ENCODE peak calls at places on chromosomes 1 and 21, in six cellular contexts. One of them, this sample, is unnamed.

GRCh38 chr1:94866178-94866822 is 46.1 kb downstream of the SLC44A3 start:
- DNase-seq in cardiac fibroblast: peak; percentile 19
- DNase-seq in NAMALWA: no peak
- DNase-seq in ascending aorta: no peak
- DNase-seq in lower leg skin: no peak
- DNase-seq in effector CD4-positive, alpha-beta T cell: no peak
- DNase-seq in this sample: peak; percentile 60

GRCh38 chr21:43280949-43281633 is 112.3 kb downstream of the CRYAA start:
- DNase-seq in cardiac fibroblast: no peak
- DNase-seq in NAMALWA: peak; percentile 24
- DNase-seq in ascending aorta: no peak
- DNase-seq in lower leg skin: no peak
- DNase-seq in effector CD4-positive, alpha-beta T cell: no peak
- DNase-seq in this sample: no peak

GRCh38 chr1:8303141-8303540 is 14.8 kb upstream of the SLC45A1 start:
- DNase-seq in cardiac fibroblast: no peak
- DNase-seq in NAMALWA: no peak
- DNase-seq in ascending aorta: no peak
- DNase-seq in lower leg skin: no peak
- DNase-seq in effector CD4-positive, alpha-beta T cell: no peak
- DNase-seq in this sample: peak; percentile 46

GRCh38 chr1:65418522-65419185 is 1.8 kb upstream of the LEPR start:
- DNase-seq in cardiac fibroblast: peak; percentile 46
- DNase-seq in NAMALWA: no peak
- DNase-seq in ascending aorta: no peak
- DNase-seq in lower leg skin: no peak
- DNase-seq in effector CD4-positive, alpha-beta T cell: no peak
- DNase-seq in this sample: no peak

GRCh38 chr21:37699024-37699770 is 217.1 kb downstream of the KCNJ6 start:
- DNase-seq in cardiac fibroblast: no peak
- DNase-seq in NAMALWA: no peak
- DNase-seq in ascending aorta: no peak
- DNase-seq in lower leg skin: no peak
- DNase-seq in effector CD4-positive, alpha-beta T cell: no peak
- DNase-seq in this sample: no peak

GRCh38 chr1:79568411-79568810 is 561.9 kb upstream of the ADGRL4 start:
- DNase-seq in cardiac fibroblast: peak; percentile 59
- DNase-seq in NAMALWA: no peak
- DNase-seq in ascending aorta: no peak
- DNase-seq in lower leg skin: no peak
- DNase-seq in effector CD4-positive, alpha-beta T cell: no peak
- DNase-seq in this sample: peak; percentile 20

GRCh38 chr21:42513151-42513984 is at the start of gene SLC37A1:
- DNase-seq in cardiac fibroblast: peak; percentile 18
- DNase-seq in NAMALWA: peak; percentile 38
- DNase-seq in ascending aorta: peak; percentile 73
- DNase-seq in lower leg skin: no peak
- DNase-seq in effector CD4-positive, alpha-beta T cell: no peak
- DNase-seq in this sample: no peak

GRCh38 chr1:25356848-25357247 is 18.7 kb downstream of the TMEM50A start:
- DNase-seq in cardiac fibroblast: peak; percentile 58
- DNase-seq in NAMALWA: no peak
- DNase-seq in ascending aorta: no peak
- DNase-seq in lower leg skin: no peak
- DNase-seq in effector CD4-positive, alpha-beta T cell: no peak
- DNase-seq in this sample: no peak

GRCh38 chr1:186093437-186093836 is 281.6 kb downstream of the TPR start:
- DNase-seq in cardiac fibroblast: peak; percentile 42
- DNase-seq in NAMALWA: no peak
- DNase-seq in ascending aorta: no peak
- DNase-seq in lower leg skin: peak; percentile 30
- DNase-seq in effector CD4-positive, alpha-beta T cell: no peak
- DNase-seq in this sample: peak; percentile 19

GRCh38 chr1:55059302-55060132 is 20.2 kb downstream of the PCSK9 start:
- DNase-seq in cardiac fibroblast: no peak
- DNase-seq in NAMALWA: no peak
- DNase-seq in ascending aorta: peak; percentile 48
- DNase-seq in lower leg skin: no peak
- DNase-seq in effector CD4-positive, alpha-beta T cell: no peak
- DNase-seq in this sample: no peak

GRCh38 chr1:243525085-243525487 is 269.2 kb downstream of the SDCCAG8 start:
- DNase-seq in cardiac fibroblast: peak; percentile 91
- DNase-seq in NAMALWA: no peak
- DNase-seq in ascending aorta: no peak
- DNase-seq in lower leg skin: no peak
- DNase-seq in effector CD4-positive, alpha-beta T cell: no peak
- DNase-seq in this sample: peak; percentile 27

GRCh38 chr1:241847540-241847795 is 536 bp upstream of the EXO1 start:
- DNase-seq in cardiac fibroblast: no peak
- DNase-seq in NAMALWA: no peak
- DNase-seq in ascending aorta: no peak
- DNase-seq in lower leg skin: no peak
- DNase-seq in effector CD4-positive, alpha-beta T cell: no peak
- DNase-seq in this sample: no peak

GRCh38 chr1:17883662-17884395 is 128.7 kb downstream of the ACTL8 start:
- DNase-seq in cardiac fibroblast: no peak
- DNase-seq in NAMALWA: no peak
- DNase-seq in ascending aorta: peak; percentile 11
- DNase-seq in lower leg skin: no peak
- DNase-seq in effector CD4-positive, alpha-beta T cell: no peak
- DNase-seq in this sample: no peak

GRCh38 chr1:51660570-51660969 is 43.7 kb downstream of the OSBPL9 start:
- DNase-seq in cardiac fibroblast: no peak
- DNase-seq in NAMALWA: no peak
- DNase-seq in ascending aorta: no peak
- DNase-seq in lower leg skin: no peak
- DNase-seq in effector CD4-positive, alpha-beta T cell: no peak
- DNase-seq in this sample: no peak

GRCh38 chr1:28195780-28196179 is 19.3 kb upstream of the PTAFR start:
- DNase-seq in cardiac fibroblast: no peak
- DNase-seq in NAMALWA: no peak
- DNase-seq in ascending aorta: no peak
- DNase-seq in lower leg skin: no peak
- DNase-seq in effector CD4-positive, alpha-beta T cell: no peak
- DNase-seq in this sample: no peak

GRCh38 chr1:157069596-157069995 is 24.1 kb upstream of the ARHGEF11 start:
- DNase-seq in cardiac fibroblast: no peak
- DNase-seq in NAMALWA: no peak
- DNase-seq in ascending aorta: no peak
- DNase-seq in lower leg skin: no peak
- DNase-seq in effector CD4-positive, alpha-beta T cell: no peak
- DNase-seq in this sample: no peak

GRCh38 chr1:21530368-21531016 is 21.3 kb downstream of the ALPL start:
- DNase-seq in cardiac fibroblast: peak; percentile 54
- DNase-seq in NAMALWA: no peak
- DNase-seq in ascending aorta: no peak
- DNase-seq in lower leg skin: no peak
- DNase-seq in effector CD4-positive, alpha-beta T cell: no peak
- DNase-seq in this sample: peak; percentile 59

GRCh38 chr1:32651461-32652073 is 559 bp downstream of the RBBP4 start:
- DNase-seq in cardiac fibroblast: no peak
- DNase-seq in NAMALWA: no peak
- DNase-seq in ascending aorta: no peak
- DNase-seq in lower leg skin: peak; percentile 23
- DNase-seq in effector CD4-positive, alpha-beta T cell: no peak
- DNase-seq in this sample: no peak